ENCODE peak calls at places on chromosomes 6 and 20, in eight cellular contexts. M is stimulated activated CD4-positive, alpha-beta T cell treated with anti-CD3 and anti-CD28 coated beads, Interleukin-15, amount 100 ng/mL, for 1 hour; J is activated CD4-positive, alpha-beta T cell treated with anti-CD3 and anti-CD28 coated beads, Interleukin-2, amount 50 U/mL, for 48 hours; O is NCI-H1930; X is thyroid gland; F is HS-27A; G is HEK293T; R is stimulated activated naive CD8-positive, alpha-beta T cell treated with anti-CD3 and anti-CD28 coated beads, Interleukin-15, amount 100 ng/mL, for 72 hours. B is an unnamed sample.

GRCh38 chr6:42185597-42185996 is 9.2 kb downstream of the GUCA1B start:
- DNase-seq in R (no peak), X (no peak), O (no peak), M (no peak), G (no peak), J (no peak), F (no peak), B (no peak)

GRCh38 chr6:8990075-8990474 is 554.7 kb upstream of the SLC35B3 start:
- DNase-seq in O (no peak), F (no peak), R (no peak), X (no peak), M (no peak), G (no peak), J (no peak), B (no peak)

GRCh38 chr6:105642708-105643107 is 239.8 kb upstream of the PREP start:
- DNase-seq in R (no peak), X (no peak), M (no peak), G (no peak), O (no peak), J (no peak), F (no peak), B (no peak)

GRCh38 chr20:22830138-22830537 is 205.0 kb upstream of the SSTR4 start:
- DNase-seq in J (no peak), X (no peak), R (no peak), F (no peak), M (no peak), O (no peak), G (no peak), B (no peak)

GRCh38 chr20:58233393-58233792 is 4.9 kb upstream of the ANKRD60 start:
- DNase-seq in J (no peak), X (no peak), G (no peak), R (no peak), M (no peak), F (no peak), O (no peak), B (no peak)

GRCh38 chr20:17786221-17786718 is 86.5 kb downstream of the BANF2 start:
- DNase-seq in G (no peak), F (no peak), R (no peak), X (no peak), J (no peak), M (no peak), O (no peak), B (no peak)

GRCh38 chr6:78538002-78538401 is 329.3 kb upstream of the IRAK1BP1 start:
- DNase-seq in O (no peak), M (no peak), X (no peak), J (no peak), G (no peak), F (peak; percentile 27), R (no peak), B (no peak)

GRCh38 chr6:110068592-110068967 is 90.5 kb downstream of the GPR6 start:
- DNase-seq in M (no peak), J (no peak), R (no peak), X (no peak), G (no peak), O (no peak), F (no peak), B (no peak)

GRCh38 chr6:85865665-85866372 is 223.1 kb upstream of the SYNCRIP start:
- DNase-seq in G (no peak), F (peak; percentile 11), J (no peak), X (peak; percentile 21), R (peak; percentile 4), M (no peak), O (no peak), B (peak; percentile 17)

GRCh38 chr20:42775866-42776265 is 413.8 kb downstream of the PTPRT start:
- DNase-seq in M (no peak), X (no peak), G (no peak), R (no peak), J (no peak), O (no peak), F (no peak), B (no peak)

GRCh38 chr20:11686900-11687543 is 230.7 kb upstream of the BTBD3 start:
- DNase-seq in F (no peak), O (peak; percentile 60), J (no peak), M (no peak), G (no peak), R (no peak), X (peak; percentile 72), B (no peak)

GRCh38 chr20:2740702-2741101 is 48.1 kb downstream of the EBF4 start:
- DNase-seq in X (no peak), M (no peak), J (no peak), G (no peak), F (no peak), R (no peak), O (no peak), B (no peak)

GRCh38 chr6:1832844-1833787 is 223.4 kb downstream of the FOXC1 start:
- DNase-seq in X (peak; percentile 80), M (no peak), G (no peak), J (no peak), F (no peak), R (no peak), O (no peak), B (no peak)

GRCh38 chr6:167092672-167093339 is 30.1 kb upstream of the CCR6 start:
- DNase-seq in J (no peak), R (no peak), O (no peak), G (no peak), X (no peak), F (no peak), M (no peak), B (no peak)

GRCh38 chr6:76351275-76351674 is 278.8 kb upstream of the IMPG1 start:
- DNase-seq in J (no peak), X (no peak), R (no peak), O (no peak), F (no peak), G (no peak), M (no peak), B (no peak)

GRCh38 chr20:60224914-60225313 is 266.7 kb downstream of the CDH26 start:
- DNase-seq in J (no peak), M (no peak), O (peak; percentile 32), X (no peak), F (no peak), G (peak; percentile 50), R (no peak), B (no peak)

GRCh38 chr6:132333639-132334516 is 67.4 kb downstream of the MOXD1 start:
- DNase-seq in M (no peak), G (peak; percentile 21), R (no peak), X (no peak), F (peak; percentile 96), J (no peak), O (no peak), B (peak; percentile 89)

GRCh38 chr6:89794324-89794723 is 25.3 kb downstream of the MDN1 start:
- DNase-seq in F (no peak), J (no peak), M (no peak), O (no peak), G (no peak), R (peak; percentile 4), X (no peak), B (no peak)

GRCh38 chr6:159862103-159862502 is 28.7 kb upstream of the MAS1 start:
- DNase-seq in J (no peak), R (no peak), M (no peak), O (no peak), F (no peak), X (no peak), G (no peak), B (no peak)

GRCh38 chr6:101645770-101646169 is 252.3 kb downstream of the GRIK2 start:
- DNase-seq in R (no peak), X (no peak), F (no peak), O (no peak), M (no peak), J (no peak), G (no peak), B (no peak)

GRCh38 chr6:98839788-98840361 is 5.5 kb downstream of the POU3F2 start:
- DNase-seq in O (peak; percentile 6), F (no peak), X (no peak), J (no peak), R (no peak), G (no peak), M (no peak), B (no peak)

GRCh38 chr20:54726687-54727086 is 251.3 kb downstream of the DOK5 start:
- DNase-seq in J (no peak), G (no peak), M (no peak), R (no peak), O (no peak), F (no peak), X (no peak), B (no peak)

GRCh38 chr6:134446228-134446848 is 128.4 kb upstream of the SGK1 start:
- DNase-seq in G (peak; percentile 36), F (no peak), O (no peak), X (peak; percentile 69), R (no peak), J (no peak), M (no peak), B (no peak)

GRCh38 chr6:36947570-36948351 is 6.8 kb upstream of the PI16 start:
- DNase-seq in R (no peak), X (no peak), F (no peak), O (no peak), G (no peak), M (no peak), J (no peak), B (no peak)

GRCh38 chr6:70166088-70166958 is 136.6 kb downstream of the COL9A1 start:
- DNase-seq in M (no peak), O (peak; percentile 37), F (no peak), G (peak; percentile 75), J (peak; percentile 43), R (peak; percentile 20), X (peak; percentile 33), B (no peak)

GRCh38 chr6:154247119-154247814 is 109.3 kb downstream of the IPCEF1 start:
- DNase-seq in J (no peak), R (no peak), X (no peak), F (no peak), G (no peak), O (no peak), M (no peak), B (no peak)

GRCh38 chr20:35821807-35822242 is 50.0 kb downstream of the PHF20 start:
- DNase-seq in X (no peak), G (no peak), F (peak; percentile 80), O (no peak), J (no peak), R (no peak), M (no peak), B (peak; percentile 35)

GRCh38 chr6:161319231-161319630 is 45.4 kb upstream of the AGPAT4 start:
- DNase-seq in G (no peak), M (no peak), J (no peak), X (no peak), R (no peak), F (no peak), O (no peak), B (no peak)

GRCh38 chr6:130324657-130325056 is 41.2 kb upstream of the TMEM200A start:
- DNase-seq in X (no peak), G (no peak), J (no peak), R (no peak), F (peak; percentile 59), M (no peak), O (no peak), B (peak; percentile 52)

GRCh38 chr6:61833176-61833716 is 452.8 kb downstream of the KHDRBS2 start:
- DNase-seq in F (no peak), O (no peak), M (no peak), J (no peak), R (no peak), X (no peak), G (no peak), B (no peak)